ENCODE peak calls at places on chromosomes 7 and 10, in ten cellular contexts. U, V, M, O, A, N, H, K, J and X are unnamed samples.

GRCh38 chr7:92158660-92159575 is 20.0 kb downstream of the LRRD1 start:
- DNase-seq in U (peak; percentile 69), J (no peak), N (no peak), M (no peak), H (no peak), V (no peak), O (no peak), A (no peak), K (no peak), X (no peak)

GRCh38 chr7:142001163-142001874 is 5.6 kb downstream of the MGAM start:
- DNase-seq in H (no peak), V (no peak), A (no peak), M (peak; percentile 74), N (no peak), J (no peak), K (no peak), O (no peak), U (no peak), X (no peak)

GRCh38 chr7:21011153-21011552 is 224.5 kb upstream of the SP8 start:
- DNase-seq in V (no peak), A (no peak), O (no peak), N (no peak), H (no peak), J (no peak), M (peak; percentile 40), U (no peak), K (no peak), X (no peak)

GRCh38 chr7:51357821-51358220 is 41.2 kb upstream of the COBL start:
- DNase-seq in K (no peak), U (no peak), J (peak; percentile 21), H (no peak), A (no peak), V (no peak), O (no peak), M (no peak), N (no peak), X (no peak)

GRCh38 chr10:69445094-69445493 is 6.2 kb upstream of the TSPAN15 start:
- DNase-seq in A (no peak), N (no peak), O (no peak), H (no peak), U (no peak), V (no peak), M (no peak), K (no peak), J (no peak), X (no peak)

GRCh38 chr7:54917613-54918406 is 101.0 kb upstream of the EGFR start:
- DNase-seq in N (no peak), U (no peak), M (peak; percentile 23), A (no peak), K (no peak), J (no peak), H (no peak), O (no peak), V (no peak), X (no peak)

GRCh38 chr10:3417096-3417495 is 244.5 kb upstream of the PITRM1 start:
- DNase-seq in O (no peak), K (no peak), U (no peak), N (no peak), A (no peak), V (no peak), J (no peak), M (no peak), H (no peak), X (peak; percentile 36)

GRCh38 chr10:70462349-70462984 is 16.1 kb upstream of the PALD1 start:
- DNase-seq in J (no peak), O (no peak), H (no peak), V (peak; percentile 93), N (no peak), K (no peak), U (no peak), M (no peak), A (no peak), X (no peak)

GRCh38 chr7:157423886-157424565 is 87.2 kb downstream of the DNAJB6 start:
- DNase-seq in A (no peak), M (no peak), U (no peak), V (no peak), J (no peak), H (no peak), N (no peak), K (no peak), O (no peak), X (no peak)

GRCh38 chr10:72088879-72089585 is 681 bp upstream of the SPOCK2 start:
- DNase-seq in H (no peak), N (peak; percentile 76), K (no peak), A (no peak), O (no peak), J (no peak), U (peak; percentile 50), V (peak; percentile 94), M (no peak), X (peak; percentile 49)

GRCh38 chr10:119494224-119495060 is 48.1 kb downstream of the RGS10 start:
- DNase-seq in K (no peak), A (no peak), H (no peak), O (no peak), M (no peak), V (peak; percentile 16), U (peak; percentile 91), N (no peak), J (no peak), X (peak; percentile 76)

GRCh38 chr7:157554393-157555238 is 217.8 kb downstream of the DNAJB6 start:
- DNase-seq in J (no peak), V (no peak), U (no peak), H (no peak), M (no peak), A (no peak), N (no peak), K (no peak), O (no peak), X (no peak)

GRCh38 chr7:130896898-130897514 is 163.0 kb upstream of the KLF14 start:
- DNase-seq in J (no peak), A (peak; percentile 27), U (peak; percentile 94), M (peak; percentile 87), N (peak; percentile 72), K (no peak), O (no peak), V (peak; percentile 67), H (peak; percentile 64), X (peak; percentile 91)

GRCh38 chr7:13880789-13881188 is 108.7 kb downstream of the ETV1 start:
- DNase-seq in V (no peak), H (no peak), J (no peak), U (no peak), M (no peak), O (no peak), K (no peak), N (no peak), A (no peak), X (no peak)